ENCODE peak calls at places on chromosomes 12 and 14, in ten cellular contexts. K is lower lobe of right lung; M is IMR-90; A is CD8-positive, alpha-beta T cell; J is cardiac muscle cell; Y is uterus; W is spleen; G is tibial artery; C is upper lobe of left lung; E is upper lobe of right lung. U is an unnamed sample.

GRCh38 chr14:67820428-67820881 is 876 bp downstream of the RAD51B start:
- DNase-seq in Y (no peak), E (no peak), C (peak), K (no peak), W (no peak), M (peak), J (no peak), G (no peak), A (no peak), U (no peak)

GRCh38 chr12:130713581-130713991 is 2.5 kb downstream of the RIMBP2 start:
- DNase-seq in C (no peak), G (peak), J (no peak), Y (peak), K (no peak), E (no peak), A (no peak), M (no peak), W (peak), U (peak)

GRCh38 chr12:114046236-114046998 is 80.3 kb upstream of the RBM19 start:
- DNase-seq in J (no peak), W (no peak), Y (no peak), G (no peak), A (no peak), M (no peak), C (no peak), K (no peak), E (no peak), U (no peak)

GRCh38 chr14:90743826-90744225 is 72.4 kb downstream of the TTC7B start:
- DNase-seq in M (no peak), C (no peak), W (no peak), J (no peak), E (no peak), A (no peak), G (no peak), Y (no peak), K (no peak), U (no peak)

GRCh38 chr14:54488318-54488645 is 498 bp downstream of the GMFB start:
- DNase-seq in J (no peak), W (no peak), C (no peak), G (no peak), Y (no peak), A (no peak), K (no peak), M (no peak), E (no peak), U (no peak)

GRCh38 chr14:44895716-44896115 is 66.0 kb downstream of the KLHL28 start:
- DNase-seq in C (no peak), E (no peak), Y (no peak), K (no peak), M (peak), G (no peak), W (no peak), A (no peak), J (no peak), U (no peak)

GRCh38 chr14:105021656-105022275 is 883 bp upstream of the CDCA4 start:
- DNase-seq in E (peak), G (no peak), C (peak), J (peak), M (peak), K (peak), A (no peak), Y (peak), W (peak), U (no peak)

GRCh38 chr12:108773798-108774788 is 42.8 kb upstream of the CORO1C start:
- DNase-seq in K (peak), Y (peak), C (peak), J (no peak), M (peak), W (peak), G (peak), E (peak), A (no peak), U (peak)

GRCh38 chr14:99627510-99628381 is 17.2 kb upstream of the HHIPL1 start:
- DNase-seq in K (no peak), E (no peak), A (no peak), M (no peak), C (no peak), Y (no peak), W (no peak), J (no peak), G (no peak), U (no peak)

DNA sequence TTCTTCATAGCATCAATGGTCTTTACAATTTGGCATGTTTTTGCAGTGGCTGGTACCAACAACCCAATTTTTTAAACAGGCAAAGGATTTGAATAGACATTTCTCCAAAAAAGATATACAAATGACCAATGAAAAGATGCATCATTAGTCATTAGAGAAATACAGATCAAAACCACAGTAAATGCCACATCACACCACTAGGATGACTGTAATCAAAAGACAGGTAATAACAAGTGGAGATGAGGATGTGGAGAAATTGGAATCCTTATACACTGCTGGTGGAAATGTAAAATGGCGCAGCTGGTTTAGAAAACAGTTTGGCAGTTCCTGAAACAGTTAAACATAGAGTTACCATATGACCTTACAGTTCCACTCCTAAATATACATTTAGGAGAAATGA is 55.4 kb downstream of the TGFB3 start:
- DNase-seq in W (no peak), E (no peak), C (no peak), J (no peak), Y (no peak), A (no peak), M (no peak), K (no peak), G (no peak), U (no peak)
- TF ChIP-seq CTCF in W (no peak), E (no peak), C (no peak), J (no peak), Y (no peak), A (no peak), M (no peak), K (no peak), G (no peak), U (no peak)

DNA sequence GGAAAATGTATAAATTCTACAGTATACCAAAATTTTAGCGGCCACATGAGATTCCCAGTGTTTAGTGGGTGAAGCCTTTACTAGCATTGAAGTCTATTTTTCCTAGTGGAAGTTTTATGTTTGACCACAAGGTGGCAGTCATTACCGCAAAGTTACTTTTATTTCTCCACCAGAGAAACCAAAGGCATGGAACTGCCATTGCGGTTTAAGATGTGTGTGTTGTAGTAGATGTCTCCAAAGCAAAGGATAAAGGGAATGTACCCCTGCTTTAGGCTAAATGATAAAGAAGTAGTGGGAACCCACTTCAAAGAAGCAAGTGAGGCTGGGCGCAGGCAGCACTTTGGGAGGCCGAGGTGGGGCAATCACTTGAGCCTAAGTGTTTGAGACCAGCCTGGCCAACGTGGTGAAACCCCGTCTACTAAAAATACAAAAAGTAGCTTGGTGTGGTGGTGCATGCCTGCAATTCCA is 140.5 kb downstream of the PRKCH start:
- DNase-seq in A (no peak), Y (no peak), J (peak), G (no peak), K (no peak), M (peak), E (no peak), W (no peak), C (no peak), U (peak)
- H3K4me3 ChIP-seq in A (no peak), Y (no peak), J (no peak), G (no peak), K (no peak), M (no peak), E (no peak), W (no peak), C (no peak), U (no peak)

GRCh38 chr12:56020437-56021189 is at the start of gene IKZF4:
- DNase-seq in A (no peak), J (peak), K (peak), E (peak), G (no peak), M (peak), Y (peak), W (no peak), C (peak), U (no peak)
- H3K27ac ChIP-seq in A (no peak), J (peak), K (peak), E (peak), G (peak), M (peak), Y (peak), W (peak), C (peak), U (peak)

GRCh38 chr14:75186953-75187352 is 10.5 kb upstream of the TMED10 start:
- DNase-seq in K (no peak), J (no peak), A (no peak), G (no peak), E (no peak), Y (no peak), W (no peak), M (no peak), C (no peak), U (no peak)

GRCh38 chr14:75191100-75191499 is 14.7 kb upstream of the TMED10 start:
- DNase-seq in W (no peak), J (no peak), M (no peak), Y (no peak), C (peak), A (no peak), G (no peak), E (no peak), K (no peak), U (no peak)

GRCh38 chr14:75185251-75186040 is 9.0 kb upstream of the TMED10 start:
- DNase-seq in E (no peak), M (no peak), G (no peak), K (no peak), W (no peak), C (no peak), J (no peak), Y (no peak), A (no peak), U (no peak)

GRCh38 chr14:75190023-75190422 is 13.6 kb upstream of the TMED10 start:
- DNase-seq in G (no peak), E (no peak), M (no peak), Y (no peak), K (no peak), A (no peak), J (no peak), C (no peak), W (no peak), U (no peak)

GRCh38 chr14:75188520-75189267 is 12.3 kb upstream of the TMED10 start:
- DNase-seq in E (no peak), M (no peak), W (no peak), Y (no peak), A (no peak), K (no peak), J (no peak), G (peak), C (peak), U (no peak)
- TF ChIP-seq CTCF in E (no peak), M (no peak), W (no peak), Y (no peak), A (no peak), K (no peak), J (no peak), G (no peak), C (no peak), U (no peak)

DNA sequence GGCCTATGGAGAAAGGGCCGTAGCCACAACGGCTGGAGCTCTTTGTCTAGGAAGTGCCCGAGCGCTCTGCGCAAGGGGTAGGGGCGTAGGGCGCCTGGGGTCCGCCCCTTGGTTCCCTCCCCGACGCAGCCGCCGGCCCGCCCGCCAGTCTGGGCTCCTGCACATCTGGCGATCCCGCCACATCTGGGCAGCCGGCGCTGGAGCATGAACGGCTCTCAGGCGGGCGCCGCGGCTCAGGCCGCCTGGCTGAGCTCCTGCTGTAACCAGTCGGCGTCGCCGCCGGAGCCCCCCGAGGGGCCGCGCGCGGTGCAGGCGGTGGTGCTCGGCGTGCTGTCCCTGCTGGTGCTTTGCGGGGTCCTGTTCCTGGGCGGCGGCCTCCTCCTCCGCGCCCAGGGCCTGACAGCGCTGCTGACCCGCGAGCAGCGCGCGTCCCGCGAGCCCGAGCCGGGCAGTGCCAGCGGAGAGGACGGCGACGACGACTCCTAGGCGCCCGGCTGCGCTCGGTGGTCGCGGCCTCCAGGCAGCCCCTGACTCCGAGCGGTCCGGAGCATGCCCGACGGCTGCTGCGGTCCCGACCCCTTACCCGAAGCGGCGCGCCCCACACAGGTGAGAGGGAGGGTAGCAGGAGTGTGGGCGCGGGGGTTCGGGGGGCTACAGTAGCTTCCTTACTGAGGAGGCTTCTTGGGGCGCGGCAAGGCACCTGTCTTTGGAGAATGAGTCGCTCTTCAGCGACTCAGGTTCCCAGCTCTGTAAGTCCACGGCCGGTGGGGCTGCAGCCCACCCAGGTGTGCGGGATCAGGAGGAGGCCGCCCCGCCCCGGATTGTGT is at the start of gene SMIM41:
- DNase-seq in C (no peak), E (peak), Y (no peak), W (no peak), J (no peak), K (peak), G (no peak), A (no peak), M (no peak), U (peak)
- H3K4me3 ChIP-seq in C (peak), E (peak), Y (peak), W (peak), J (no peak), K (peak), G (no peak), A (no peak), M (no peak), U (peak)

GRCh38 chr12:22283508-22283907 is 51.0 kb downstream of the ST8SIA1 start:
- DNase-seq in C (no peak), W (no peak), Y (no peak), M (no peak), E (no peak), J (no peak), G (no peak), K (no peak), A (no peak), U (no peak)
- H3K27ac ChIP-seq in C (peak), W (no peak), Y (peak), M (peak), E (peak), J (no peak), G (peak), K (peak), A (no peak), U (peak)

DNA sequence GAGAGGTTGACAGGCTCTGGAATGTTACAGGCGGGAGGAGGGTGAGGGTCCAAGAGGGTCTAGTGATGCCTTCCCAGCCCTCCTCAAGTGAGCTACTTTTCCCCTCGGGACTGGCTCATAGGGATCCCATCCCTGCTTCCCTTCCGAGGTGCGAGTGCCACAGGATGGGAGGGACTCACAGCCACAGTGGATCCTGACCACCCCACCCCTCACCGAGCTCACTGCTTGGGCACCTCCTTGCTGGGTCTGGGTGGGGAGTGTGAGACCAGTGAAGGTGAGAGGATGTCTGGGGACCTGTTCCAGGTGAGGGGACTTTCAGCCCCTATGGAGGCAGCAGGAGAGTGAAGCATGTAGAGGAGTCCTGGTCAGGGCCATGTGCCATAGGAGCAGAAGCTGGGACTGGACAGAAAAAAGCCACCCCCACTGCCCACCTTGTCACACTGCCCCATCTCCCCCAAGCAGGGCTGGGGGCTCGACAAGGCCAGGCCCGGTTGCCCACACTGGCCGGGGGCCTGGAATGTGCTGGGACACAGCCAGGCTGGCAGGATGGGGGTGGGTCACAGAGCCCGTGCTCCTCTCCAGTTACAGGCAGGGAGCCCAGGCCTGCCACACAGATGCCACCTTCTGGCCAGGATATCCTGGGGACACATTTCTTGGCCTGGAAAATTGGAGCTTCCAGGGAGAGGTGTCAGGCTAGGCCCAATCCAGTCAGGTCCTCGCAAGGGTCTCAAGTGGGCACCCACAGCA is 1.7 kb upstream of the TNS2 start:
- DNase-seq in C (peak), W (peak), A (no peak), M (no peak), K (peak), G (peak), J (no peak), E (peak), Y (peak), U (peak)
- TF ChIP-seq CTCF in C (no peak), W (no peak), A (no peak), M (peak), K (peak), G (peak), J (no peak), E (peak), Y (no peak), U (no peak)

GRCh38 chr12:45051490-45052105 is 699 bp upstream of the DBX2 start:
- DNase-seq in J (no peak), C (no peak), A (no peak), W (no peak), M (no peak), Y (no peak), G (no peak), E (no peak), K (peak), U (no peak)
- H3K4me3 ChIP-seq in J (peak), C (peak), A (no peak), W (peak), M (no peak), Y (peak), G (peak), E (peak), K (peak), U (peak)

GRCh38 chr12:107731376-107731775 is 29.6 kb downstream of the PRDM4 start:
- DNase-seq in Y (no peak), M (no peak), W (no peak), K (no peak), E (no peak), A (no peak), G (no peak), J (no peak), C (no peak), U (no peak)
- H3K27ac ChIP-seq in Y (no peak), M (no peak), W (peak), K (no peak), E (no peak), A (no peak), G (no peak), J (no peak), C (no peak), U (no peak)